ENCODE peak calls at places on chromosomes 12 and 14, in six cellular contexts. A is GM23248, D is retinal pigment epithelial cell, H is left ventricle myocardium inferior, I is mucosa of descending colon, Q is A549. J is an unnamed sample.

GRCh38 chr14:104396682-104397470 is 182.7 kb upstream of the C14orf180 start:
- DNase-seq in A (no peak), D (no peak), H (no peak), I (no peak), Q (no peak), J (no peak)

GRCh38 chr12:121224591-121224990 is 14.7 kb downstream of the P2RX4 start:
- DNase-seq in A (no peak), D (no peak), H (no peak), I (peak), Q (no peak), J (no peak)

GRCh38 chr12:100348657-100349454 is 8.0 kb upstream of the SLC17A8 start:
- DNase-seq in A (peak), D (peak), H (no peak), I (no peak), Q (peak), J (no peak)

GRCh38 chr12:58174316-58174715 is 232.9 kb downstream of the ATP23 start:
- DNase-seq in A (no peak), D (no peak), H (no peak), I (no peak), Q (no peak), J (no peak)

GRCh38 chr14:99803803-99804202 is 10.6 kb downstream of the EML1 start:
- DNase-seq in A (no peak), D (no peak), H (no peak), I (no peak), Q (no peak), J (no peak)

GRCh38 chr14:92511472-92512247 is 1.9 kb upstream of the RIN3 start:
- DNase-seq in A (peak), D (peak), H (no peak), I (peak), Q (peak), J (peak)

GRCh38 chr14:21066882-21067502 is 3.1 kb upstream of the ARHGEF40 start:
- DNase-seq in A (peak), D (no peak), H (no peak), I (no peak), Q (peak), J (no peak)

GRCh38 chr12:102824218-102824835 is 92.7 kb downstream of the PAH start:
- DNase-seq in A (peak), D (no peak), H (peak), I (peak), Q (peak), J (peak)

GRCh38 chr14:63752449-63753169 is 24.7 kb upstream of the SGPP1 start:
- DNase-seq in A (peak), D (no peak), H (no peak), I (no peak), Q (peak), J (peak)

GRCh38 chr12:3882896-3883564 is 9.8 kb upstream of the PARP11 start:
- DNase-seq in A (peak), D (no peak), H (no peak), I (no peak), Q (peak), J (no peak)

GRCh38 chr14:22767323-22767589 is 768 bp downstream of the OXA1L start:
- DNase-seq in A (no peak), D (no peak), H (no peak), I (no peak), Q (no peak), J (no peak)

GRCh38 chr14:105050551-105050897 is 14.7 kb downstream of the GPR132 start:
- DNase-seq in A (peak), D (no peak), H (no peak), I (peak), Q (no peak), J (peak)

GRCh38 chr12:15520844-15521243 is 198.5 kb downstream of the PTPRO start:
- DNase-seq in A (no peak), D (no peak), H (no peak), I (no peak), Q (no peak), J (no peak)

GRCh38 chr12:45458854-45459807 is 243.2 kb downstream of the ANO6 start:
- DNase-seq in A (peak), D (peak), H (no peak), I (no peak), Q (no peak), J (no peak)

GRCh38 chr12:14716848-14717444 is 20.5 kb upstream of the GUCY2C start:
- DNase-seq in A (peak), D (no peak), H (no peak), I (peak), Q (peak), J (peak)

GRCh38 chr14:104673481-104673880 is 15.9 kb upstream of the INF2 start:
- DNase-seq in A (no peak), D (no peak), H (no peak), I (no peak), Q (no peak), J (no peak)

GRCh38 chr14:40347675-40348074 is 915.4 kb upstream of the FBXO33 start:
- DNase-seq in A (no peak), D (no peak), H (no peak), I (no peak), Q (no peak), J (no peak)

GRCh38 chr12:2526371-2526770 is 268.4 kb upstream of the FKBP4 start:
- DNase-seq in A (no peak), D (no peak), H (no peak), I (no peak), Q (no peak), J (no peak)

GRCh38 chr14:30312214-30312613 is 246.7 kb upstream of the G2E3 start:
- DNase-seq in A (no peak), D (no peak), H (no peak), I (no peak), Q (no peak), J (no peak)

GRCh38 chr12:102910792-102911191 is 6.3 kb downstream of the PAH start:
- DNase-seq in A (no peak), D (no peak), H (no peak), I (no peak), Q (no peak), J (no peak)

GRCh38 chr12:68479832-68480291 is 130.8 kb upstream of the RAP1B start:
- DNase-seq in A (peak), D (no peak), H (no peak), I (no peak), Q (peak), J (no peak)

GRCh38 chr14:92005019-92005418 is 34.8 kb downstream of the TRIP11 start:
- DNase-seq in A (no peak), D (no peak), H (no peak), I (no peak), Q (no peak), J (no peak)

GRCh38 chr12:128813883-128814282 is 9.9 kb downstream of the SLC15A4 start:
- DNase-seq in A (peak), D (no peak), H (no peak), I (no peak), Q (no peak), J (no peak)

GRCh38 chr14:64971890-64972785 is at the start of gene RAB15:
- DNase-seq in A (peak), D (no peak), H (peak), I (peak), Q (peak), J (peak)

GRCh38 chr14:65850429-65851145 is 438.1 kb downstream of the FUT8 start:
- DNase-seq in A (no peak), D (no peak), H (no peak), I (peak), Q (no peak), J (no peak)

GRCh38 chr12:113461666-113462065 is 10.0 kb downstream of the LHX5 start:
- DNase-seq in A (peak), D (no peak), H (no peak), I (no peak), Q (peak), J (no peak)

GRCh38 chr14:96261053-96261452 is 5.0 kb downstream of the BDKRB1 start:
- DNase-seq in A (no peak), D (no peak), H (no peak), I (no peak), Q (no peak), J (no peak)

GRCh38 chr12:31506907-31507306 is 84.0 kb downstream of the DENND5B start:
- DNase-seq in A (peak), D (no peak), H (no peak), I (no peak), Q (no peak), J (no peak)

GRCh38 chr14:81275305-81275950 is 54.7 kb upstream of the GTF2A1 start:
- DNase-seq in A (no peak), D (no peak), H (peak), I (no peak), Q (no peak), J (no peak)

GRCh38 chr12:47039756-47040155 is 39.7 kb upstream of the PCED1B start:
- DNase-seq in A (no peak), D (no peak), H (no peak), I (no peak), Q (peak), J (no peak)

GRCh38 chr12:47039079-47039478 is 40.3 kb upstream of the PCED1B start:
- DNase-seq in A (no peak), D (no peak), H (no peak), I (no peak), Q (peak), J (no peak)

GRCh38 chr12:47035459-47035858 is 44.0 kb upstream of the PCED1B start:
- DNase-seq in A (no peak), D (no peak), H (no peak), I (no peak), Q (peak), J (no peak)

GRCh38 chr12:47041327-47041726 is 38.1 kb upstream of the PCED1B start:
- DNase-seq in A (no peak), D (no peak), H (no peak), I (no peak), Q (no peak), J (peak)

GRCh38 chr12:47038270-47038748 is 41.1 kb upstream of the PCED1B start:
- DNase-seq in A (no peak), D (no peak), H (no peak), I (no peak), Q (peak), J (no peak)
- H3K4me3 ChIP-seq in A (no peak), D (no peak), H (no peak), I (no peak), Q (peak), J (no peak)

GRCh38 chr14:85576161-85576560 is 46.2 kb downstream of the FLRT2 start:
- DNase-seq in A (peak), D (no peak), H (no peak), I (no peak), Q (no peak), J (no peak)
- H3K4me3 ChIP-seq in A (no peak), D (no peak), H (no peak), I (no peak), Q (no peak), J (no peak)

GRCh38 chr14:71586131-71586893 is 345.9 kb upstream of the RGS6 start:
- DNase-seq in A (peak), D (no peak), H (no peak), I (no peak), Q (no peak), J (peak)
- H3K4me3 ChIP-seq in A (peak), D (no peak), H (peak), I (no peak), Q (no peak), J (no peak)

GRCh38 chr12:54017027-54017788 is 8.4 kb downstream of the HOXC8 start:
- DNase-seq in A (peak), D (no peak), H (no peak), I (no peak), Q (peak), J (peak)

GRCh38 chr12:54019111-54019811 is 9.0 kb upstream of the HOXC6 start:
- DNase-seq in A (peak), D (no peak), H (no peak), I (no peak), Q (no peak), J (no peak)

GRCh38 chr12:54019924-54020586 is 8.2 kb upstream of the HOXC6 start:
- DNase-seq in A (peak), D (no peak), H (no peak), I (no peak), Q (no peak), J (peak)

GRCh38 chr12:54017845-54018607 is 9.2 kb downstream of the HOXC8 start:
- DNase-seq in A (peak), D (no peak), H (peak), I (peak), Q (peak), J (peak)

DNA sequence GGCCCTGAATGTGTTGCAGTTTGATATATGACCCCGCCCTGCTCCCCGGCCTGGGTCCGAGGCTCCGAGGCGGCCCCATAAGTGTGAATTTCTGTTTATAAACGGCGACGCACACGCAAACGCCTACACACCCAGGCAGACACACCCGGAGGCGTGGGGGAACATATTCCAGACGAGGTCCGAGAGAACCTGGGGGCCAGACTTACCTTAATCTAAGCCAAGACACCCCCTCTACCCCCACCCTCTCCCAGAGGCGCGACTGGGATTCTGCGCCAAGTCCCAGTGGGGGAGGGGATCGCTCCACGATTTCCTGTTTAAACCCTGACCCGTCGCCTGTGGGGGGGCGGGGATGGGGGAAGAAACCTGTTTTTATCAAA is 9.6 kb upstream of the HOXC6 start:
- DNase-seq in A (peak), D (no peak), H (no peak), I (no peak), Q (no peak), J (no peak)
- H3K4me3 ChIP-seq in A (peak), D (no peak), H (peak), I (no peak), Q (peak), J (no peak)

GRCh38 chr14:77040309-77040994 is 11.9 kb upstream of the IRF2BPL start:
- DNase-seq in A (peak), D (peak), H (peak), I (peak), Q (peak), J (peak)
- H3K4me3 ChIP-seq in A (peak), D (peak), H (peak), I (no peak), Q (peak), J (no peak)